ENCODE peak calls at places on chromosomes 16 and 17, in eight cellular contexts. R, U, M, T, B, C, P and E are unnamed samples.

GRCh38 chr16:69187387-69187890 is 475 bp downstream of the SNTB2 start:
- DNase-seq in C (no peak), P (peak; percentile 28), R (no peak), B (peak; percentile 72), U (no peak), M (peak; percentile 34), T (no peak), E (peak; percentile 66)

GRCh38 chr17:32486701-32487459 is at the start of gene CDK5R1:
- DNase-seq in T (no peak), P (peak; percentile 75), B (peak; percentile 69), R (peak; percentile 76), U (no peak), C (no peak), M (peak; percentile 62), E (peak; percentile 77)

GRCh38 chr17:81073967-81074366 is 39.0 kb downstream of the BAIAP2 start:
- DNase-seq in C (no peak), U (no peak), T (no peak), B (no peak), M (no peak), P (no peak), R (no peak), E (no peak)

GRCh38 chr17:13544755-13545154 is 57.0 kb downstream of the HS3ST3A1 start:
- DNase-seq in C (no peak), R (no peak), U (no peak), B (no peak), M (no peak), T (no peak), P (no peak), E (no peak)

GRCh38 chr16:8178271-8178670 is 412.0 kb downstream of the TMEM114 start:
- DNase-seq in T (no peak), P (no peak), B (no peak), R (no peak), U (no peak), M (no peak), C (no peak), E (no peak)

GRCh38 chr17:55564077-55564476 is 52.8 kb upstream of the SMIM36 start:
- DNase-seq in R (no peak), C (no peak), U (no peak), M (no peak), T (no peak), P (no peak), B (no peak), E (no peak)

GRCh38 chr17:55717898-55718735 is 4.5 kb downstream of the TMEM100 start:
- DNase-seq in T (no peak), P (peak; percentile 58), C (no peak), U (no peak), B (peak; percentile 76), M (peak; percentile 74), R (peak; percentile 54), E (peak; percentile 81)

GRCh38 chr17:56777859-56778258 is 55.9 kb downstream of the C17orf67 start:
- DNase-seq in R (no peak), T (no peak), B (no peak), U (no peak), C (no peak), M (peak; percentile 51), P (no peak), E (no peak)

GRCh38 chr17:34825884-34826283 is 135.4 kb downstream of the CCT6B start:
- DNase-seq in U (no peak), R (no peak), M (no peak), P (no peak), T (no peak), C (no peak), B (no peak), E (no peak)

GRCh38 chr16:67967956-67968439 is 439 bp downstream of the SLC12A4 start:
- DNase-seq in T (no peak), C (no peak), M (peak; percentile 19), R (no peak), U (no peak), B (no peak), P (peak; percentile 22), E (no peak)

GRCh38 chr16:31331141-31331764 is 23.7 kb upstream of the ITGAX start:
- DNase-seq in M (no peak), U (no peak), R (no peak), B (no peak), C (no peak), T (no peak), P (peak; percentile 28), E (no peak)

GRCh38 chr17:1929896-1930750 is 95.0 kb downstream of the RTN4RL1 start:
- DNase-seq in P (no peak), U (no peak), M (no peak), B (no peak), R (no peak), T (no peak), C (no peak), E (no peak)

GRCh38 chr17:28969706-28970393 is 18.5 kb upstream of the PHF12 start:
- DNase-seq in M (no peak), C (no peak), U (no peak), R (no peak), B (no peak), T (no peak), P (no peak), E (no peak)

GRCh38 chr17:82245144-82246039 is 16.6 kb downstream of the SLC16A3 start:
- DNase-seq in U (no peak), M (no peak), R (no peak), P (no peak), B (no peak), T (no peak), C (no peak), E (no peak)

GRCh38 chr17:7440823-7441174 is 1.5 kb downstream of the FGF11 start:
- DNase-seq in B (peak; percentile 65), U (no peak), R (peak; percentile 32), T (no peak), C (no peak), P (no peak), M (peak; percentile 62), E (peak; percentile 76)

GRCh38 chr17:1714980-1715802 is 5.0 kb upstream of the TLCD2 start:
- DNase-seq in R (peak; percentile 73), C (peak; percentile 90), P (peak; percentile 50), B (no peak), U (peak; percentile 79), T (peak; percentile 82), M (peak; percentile 99), E (peak; percentile 96)

GRCh38 chr16:23836078-23836403 is 258 bp downstream of the PRKCB start:
- DNase-seq in R (no peak), P (no peak), C (no peak), T (no peak), U (no peak), B (no peak), M (no peak), E (no peak)